ENCODE peak calls at places on chromosomes 5 and 9, in five cellular contexts. One of them, this sample, is unnamed. For H3K4me1, the result is how much of the 10 kb centered on the place peaks cover.

GRCh38 chr5:126540631-126541030 is 54.4 kb downstream of the ALDH7A1 start:
- DNase-seq in mammary epithelial cell: no peak
- DNase-seq in fibroblast of lung: no peak
- DNase-seq in CD4-positive, CD25-positive, alpha-beta regulatory T cell: no peak
- DNase-seq in CD8-positive, alpha-beta memory T cell: no peak
- DNase-seq in this sample: no peak

GRCh38 chr5:176739461-176740051 is 70.8 kb upstream of the UNC5A start:
- DNase-seq in mammary epithelial cell: no peak
- DNase-seq in fibroblast of lung: no peak
- DNase-seq in CD4-positive, CD25-positive, alpha-beta regulatory T cell: no peak
- DNase-seq in CD8-positive, alpha-beta memory T cell: peak
- DNase-seq in this sample: no peak

GRCh38 chr5:151082976-151083651 is 2.3 kb upstream of the TNIP1 start:
- DNase-seq in mammary epithelial cell: peak
- DNase-seq in fibroblast of lung: no peak
- DNase-seq in CD4-positive, CD25-positive, alpha-beta regulatory T cell: peak
- DNase-seq in CD8-positive, alpha-beta memory T cell: peak
- DNase-seq in this sample: peak

GRCh38 chr5:102450313-102450990 is 48.3 kb downstream of the SLCO6A1 start:
- DNase-seq in mammary epithelial cell: peak
- DNase-seq in fibroblast of lung: no peak
- DNase-seq in CD4-positive, CD25-positive, alpha-beta regulatory T cell: no peak
- DNase-seq in CD8-positive, alpha-beta memory T cell: no peak
- DNase-seq in this sample: no peak

GRCh38 chr5:56100429-56101176 is 105.8 kb upstream of the IL6ST start:
- DNase-seq in mammary epithelial cell: no peak
- DNase-seq in fibroblast of lung: no peak
- DNase-seq in CD4-positive, CD25-positive, alpha-beta regulatory T cell: peak
- DNase-seq in CD8-positive, alpha-beta memory T cell: no peak
- DNase-seq in this sample: peak

GRCh38 chr5:172504736-172505402 is 50.5 kb upstream of the SH3PXD2B start:
- DNase-seq in mammary epithelial cell: no peak
- DNase-seq in fibroblast of lung: peak
- DNase-seq in CD4-positive, CD25-positive, alpha-beta regulatory T cell: no peak
- DNase-seq in CD8-positive, alpha-beta memory T cell: no peak
- DNase-seq in this sample: no peak

GRCh38 chr5:124706729-124707361 is 39.6 kb downstream of the ZNF608 start:
- DNase-seq in mammary epithelial cell: no peak
- DNase-seq in fibroblast of lung: peak
- DNase-seq in CD4-positive, CD25-positive, alpha-beta regulatory T cell: no peak
- DNase-seq in CD8-positive, alpha-beta memory T cell: no peak
- DNase-seq in this sample: no peak

GRCh38 chr5:130402906-130403305 is 498.6 kb downstream of the CHSY3 start:
- DNase-seq in mammary epithelial cell: no peak
- DNase-seq in fibroblast of lung: no peak
- DNase-seq in CD4-positive, CD25-positive, alpha-beta regulatory T cell: no peak
- DNase-seq in CD8-positive, alpha-beta memory T cell: no peak
- DNase-seq in this sample: no peak

GRCh38 chr9:130981761-130982147 is 27.2 kb upstream of the LAMC3 start:
- DNase-seq in mammary epithelial cell: no peak
- DNase-seq in fibroblast of lung: no peak
- DNase-seq in CD4-positive, CD25-positive, alpha-beta regulatory T cell: no peak
- DNase-seq in CD8-positive, alpha-beta memory T cell: no peak
- DNase-seq in this sample: no peak

GRCh38 chr5:158390556-158390955 is 531.6 kb upstream of the CLINT1 start:
- DNase-seq in mammary epithelial cell: peak
- DNase-seq in fibroblast of lung: peak
- DNase-seq in CD4-positive, CD25-positive, alpha-beta regulatory T cell: no peak
- DNase-seq in CD8-positive, alpha-beta memory T cell: no peak
- DNase-seq in this sample: no peak

GRCh38 chr5:15601274-15601673 is 101.3 kb downstream of the FBXL7 start:
- DNase-seq in mammary epithelial cell: no peak
- DNase-seq in fibroblast of lung: peak
- DNase-seq in CD4-positive, CD25-positive, alpha-beta regulatory T cell: no peak
- DNase-seq in CD8-positive, alpha-beta memory T cell: no peak
- DNase-seq in this sample: no peak

GRCh38 chr5:120913396-120913795 is 449.3 kb downstream of the PRR16 start:
- DNase-seq in mammary epithelial cell: no peak
- DNase-seq in fibroblast of lung: no peak
- DNase-seq in CD4-positive, CD25-positive, alpha-beta regulatory T cell: no peak
- DNase-seq in CD8-positive, alpha-beta memory T cell: no peak
- DNase-seq in this sample: no peak

GRCh38 chr5:158286827-158287226 is 427.9 kb upstream of the CLINT1 start:
- DNase-seq in mammary epithelial cell: no peak
- DNase-seq in fibroblast of lung: no peak
- DNase-seq in CD4-positive, CD25-positive, alpha-beta regulatory T cell: no peak
- DNase-seq in CD8-positive, alpha-beta memory T cell: no peak
- DNase-seq in this sample: no peak

GRCh38 chr9:131595771-131596743 is 50.7 kb downstream of the PRRT1B start:
- DNase-seq in mammary epithelial cell: no peak
- DNase-seq in fibroblast of lung: no peak
- DNase-seq in CD4-positive, CD25-positive, alpha-beta regulatory T cell: no peak
- DNase-seq in CD8-positive, alpha-beta memory T cell: no peak
- DNase-seq in this sample: no peak

GRCh38 chr9:35729700-35730485 is 2.1 kb downstream of the TLN1 start:
- DNase-seq in mammary epithelial cell: peak
- DNase-seq in fibroblast of lung: peak
- DNase-seq in CD4-positive, CD25-positive, alpha-beta regulatory T cell: peak
- DNase-seq in CD8-positive, alpha-beta memory T cell: no peak
- DNase-seq in this sample: no peak

GRCh38 chr9:88551546-88552137 is 16.7 kb downstream of the NXNL2 start:
- DNase-seq in mammary epithelial cell: no peak
- DNase-seq in fibroblast of lung: no peak
- DNase-seq in CD4-positive, CD25-positive, alpha-beta regulatory T cell: no peak
- DNase-seq in CD8-positive, alpha-beta memory T cell: no peak
- DNase-seq in this sample: no peak

GRCh38 chr9:93151097-93151784 is 17.2 kb upstream of the NINJ1 start:
- DNase-seq in mammary epithelial cell: no peak
- DNase-seq in fibroblast of lung: no peak
- DNase-seq in CD4-positive, CD25-positive, alpha-beta regulatory T cell: no peak
- DNase-seq in CD8-positive, alpha-beta memory T cell: no peak
- DNase-seq in this sample: no peak

GRCh38 chr9:95127249-95128176 is 190.0 kb downstream of the FANCC start:
- DNase-seq in mammary epithelial cell: peak
- DNase-seq in fibroblast of lung: peak
- DNase-seq in CD4-positive, CD25-positive, alpha-beta regulatory T cell: peak
- DNase-seq in CD8-positive, alpha-beta memory T cell: peak
- DNase-seq in this sample: peak

GRCh38 chr9:90365646-90366045 is 277.0 kb downstream of the DIRAS2 start:
- DNase-seq in mammary epithelial cell: no peak
- DNase-seq in fibroblast of lung: peak
- DNase-seq in CD4-positive, CD25-positive, alpha-beta regulatory T cell: no peak
- DNase-seq in CD8-positive, alpha-beta memory T cell: no peak
- DNase-seq in this sample: no peak

GRCh38 chr5:77518304-77518703 is 26.2 kb upstream of the WDR41 start:
- DNase-seq in mammary epithelial cell: no peak
- DNase-seq in fibroblast of lung: peak
- DNase-seq in CD4-positive, CD25-positive, alpha-beta regulatory T cell: peak
- DNase-seq in CD8-positive, alpha-beta memory T cell: no peak
- DNase-seq in this sample: no peak

GRCh38 chr9:115715656-115716055 is 437.9 kb upstream of the PAPPA start:
- DNase-seq in mammary epithelial cell: no peak
- DNase-seq in fibroblast of lung: no peak
- DNase-seq in CD4-positive, CD25-positive, alpha-beta regulatory T cell: no peak
- DNase-seq in CD8-positive, alpha-beta memory T cell: no peak
- DNase-seq in this sample: no peak

GRCh38 chr9:126907058-126907457 is 7.5 kb upstream of the RALGPS1 start:
- DNase-seq in mammary epithelial cell: no peak
- DNase-seq in fibroblast of lung: no peak
- DNase-seq in CD4-positive, CD25-positive, alpha-beta regulatory T cell: no peak
- DNase-seq in CD8-positive, alpha-beta memory T cell: no peak
- DNase-seq in this sample: no peak

GRCh38 chr9:106868565-106868964 is 5.6 kb downstream of the ZNF462 start:
- DNase-seq in mammary epithelial cell: peak
- DNase-seq in fibroblast of lung: peak
- DNase-seq in CD4-positive, CD25-positive, alpha-beta regulatory T cell: no peak
- DNase-seq in CD8-positive, alpha-beta memory T cell: no peak
- DNase-seq in this sample: no peak

GRCh38 chr9:89619739-89620138 is 14.9 kb downstream of the GADD45G start:
- DNase-seq in mammary epithelial cell: no peak
- DNase-seq in fibroblast of lung: no peak
- DNase-seq in CD4-positive, CD25-positive, alpha-beta regulatory T cell: no peak
- DNase-seq in CD8-positive, alpha-beta memory T cell: no peak
- DNase-seq in this sample: no peak

GRCh38 chr9:98097836-98098235 is 21.2 kb downstream of the TRIM14 start:
- DNase-seq in mammary epithelial cell: peak
- DNase-seq in fibroblast of lung: no peak
- DNase-seq in CD4-positive, CD25-positive, alpha-beta regulatory T cell: peak
- DNase-seq in CD8-positive, alpha-beta memory T cell: no peak
- DNase-seq in this sample: no peak

GRCh38 chr9:136079211-136079915 is 15.7 kb downstream of the NACC2 start:
- DNase-seq in mammary epithelial cell: no peak
- DNase-seq in fibroblast of lung: peak
- DNase-seq in CD4-positive, CD25-positive, alpha-beta regulatory T cell: no peak
- DNase-seq in CD8-positive, alpha-beta memory T cell: peak
- DNase-seq in this sample: no peak

GRCh38 chr9:127828262-127829031 is 25.8 kb downstream of the FPGS start:
- DNase-seq in mammary epithelial cell: no peak
- DNase-seq in fibroblast of lung: peak
- DNase-seq in CD4-positive, CD25-positive, alpha-beta regulatory T cell: no peak
- DNase-seq in CD8-positive, alpha-beta memory T cell: no peak
- DNase-seq in this sample: no peak

GRCh38 chr5:122180863-122181519 is 51.6 kb downstream of the ZNF474 start:
- DNase-seq in mammary epithelial cell: peak
- DNase-seq in fibroblast of lung: peak
- DNase-seq in CD4-positive, CD25-positive, alpha-beta regulatory T cell: no peak
- DNase-seq in CD8-positive, alpha-beta memory T cell: no peak
- DNase-seq in this sample: no peak
- H3K4me3 ChIP-seq in mammary epithelial cell: no peak
- H3K4me3 ChIP-seq in fibroblast of lung: no peak
- H3K4me3 ChIP-seq in CD4-positive, CD25-positive, alpha-beta regulatory T cell: no peak
- H3K4me3 ChIP-seq in CD8-positive, alpha-beta memory T cell: no peak
- H3K4me3 ChIP-seq in this sample: no peak

GRCh38 chr5:73899916-73900315 is 273.9 kb downstream of the ARHGEF28 start:
- DNase-seq in mammary epithelial cell: no peak
- DNase-seq in fibroblast of lung: no peak
- DNase-seq in CD4-positive, CD25-positive, alpha-beta regulatory T cell: no peak
- DNase-seq in CD8-positive, alpha-beta memory T cell: no peak
- DNase-seq in this sample: no peak

GRCh38 chr5:73902327-73903051 is 276.5 kb downstream of the ARHGEF28 start:
- DNase-seq in mammary epithelial cell: peak
- DNase-seq in fibroblast of lung: peak
- DNase-seq in CD4-positive, CD25-positive, alpha-beta regulatory T cell: peak
- DNase-seq in CD8-positive, alpha-beta memory T cell: no peak
- DNase-seq in this sample: peak

GRCh38 chr5:73900566-73900965 is 274.6 kb downstream of the ARHGEF28 start:
- DNase-seq in mammary epithelial cell: no peak
- DNase-seq in fibroblast of lung: no peak
- DNase-seq in CD4-positive, CD25-positive, alpha-beta regulatory T cell: no peak
- DNase-seq in CD8-positive, alpha-beta memory T cell: no peak
- DNase-seq in this sample: no peak

GRCh38 chr5:73901455-73901854 is 275.5 kb downstream of the ARHGEF28 start:
- DNase-seq in mammary epithelial cell: no peak
- DNase-seq in fibroblast of lung: no peak
- DNase-seq in CD4-positive, CD25-positive, alpha-beta regulatory T cell: no peak
- DNase-seq in CD8-positive, alpha-beta memory T cell: no peak
- DNase-seq in this sample: no peak

DNA sequence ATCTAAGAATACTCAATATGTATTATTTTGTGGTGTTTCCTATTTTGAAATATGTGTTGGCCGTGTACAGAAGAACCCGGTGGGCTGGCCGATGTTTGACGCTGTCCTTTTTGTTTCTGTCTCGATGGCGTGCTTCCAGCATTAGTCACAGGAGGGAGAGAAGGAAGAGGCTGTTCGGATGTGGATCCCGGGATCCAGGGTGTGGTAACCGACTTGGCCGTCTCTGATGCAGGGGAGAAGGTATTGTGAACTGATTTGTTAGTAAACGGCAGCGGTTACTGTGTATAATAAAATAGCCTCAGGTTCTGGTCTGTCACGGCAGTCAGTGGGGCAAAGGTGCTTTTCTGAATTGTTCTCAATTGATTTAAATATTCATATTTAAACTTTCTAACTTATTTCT is 275.0 kb downstream of the ARHGEF28 start:
- DNase-seq in mammary epithelial cell: peak
- DNase-seq in fibroblast of lung: peak
- DNase-seq in CD4-positive, CD25-positive, alpha-beta regulatory T cell: no peak
- DNase-seq in CD8-positive, alpha-beta memory T cell: no peak
- DNase-seq in this sample: no peak
- H3K27ac ChIP-seq in mammary epithelial cell: peak
- H3K27ac ChIP-seq in fibroblast of lung: no peak
- H3K27ac ChIP-seq in CD4-positive, CD25-positive, alpha-beta regulatory T cell: no peak
- H3K27ac ChIP-seq in CD8-positive, alpha-beta memory T cell: no peak
- H3K27ac ChIP-seq in this sample: no peak

GRCh38 chr9:21833090-21833801 is 30.8 kb downstream of the MTAP start:
- DNase-seq in mammary epithelial cell: peak
- DNase-seq in fibroblast of lung: no peak
- DNase-seq in CD4-positive, CD25-positive, alpha-beta regulatory T cell: no peak
- DNase-seq in CD8-positive, alpha-beta memory T cell: no peak
- DNase-seq in this sample: no peak

GRCh38 chr9:21828853-21829405 is 26.5 kb downstream of the MTAP start:
- DNase-seq in mammary epithelial cell: peak
- DNase-seq in fibroblast of lung: no peak
- DNase-seq in CD4-positive, CD25-positive, alpha-beta regulatory T cell: no peak
- DNase-seq in CD8-positive, alpha-beta memory T cell: no peak
- DNase-seq in this sample: no peak

GRCh38 chr9:21830589-21830988 is 28.2 kb downstream of the MTAP start:
- DNase-seq in mammary epithelial cell: peak
- DNase-seq in fibroblast of lung: no peak
- DNase-seq in CD4-positive, CD25-positive, alpha-beta regulatory T cell: no peak
- DNase-seq in CD8-positive, alpha-beta memory T cell: no peak
- DNase-seq in this sample: no peak

GRCh38 chr9:21835111-21835510 is 32.7 kb downstream of the MTAP start:
- DNase-seq in mammary epithelial cell: no peak
- DNase-seq in fibroblast of lung: no peak
- DNase-seq in CD4-positive, CD25-positive, alpha-beta regulatory T cell: no peak
- DNase-seq in CD8-positive, alpha-beta memory T cell: no peak
- DNase-seq in this sample: no peak

DNA sequence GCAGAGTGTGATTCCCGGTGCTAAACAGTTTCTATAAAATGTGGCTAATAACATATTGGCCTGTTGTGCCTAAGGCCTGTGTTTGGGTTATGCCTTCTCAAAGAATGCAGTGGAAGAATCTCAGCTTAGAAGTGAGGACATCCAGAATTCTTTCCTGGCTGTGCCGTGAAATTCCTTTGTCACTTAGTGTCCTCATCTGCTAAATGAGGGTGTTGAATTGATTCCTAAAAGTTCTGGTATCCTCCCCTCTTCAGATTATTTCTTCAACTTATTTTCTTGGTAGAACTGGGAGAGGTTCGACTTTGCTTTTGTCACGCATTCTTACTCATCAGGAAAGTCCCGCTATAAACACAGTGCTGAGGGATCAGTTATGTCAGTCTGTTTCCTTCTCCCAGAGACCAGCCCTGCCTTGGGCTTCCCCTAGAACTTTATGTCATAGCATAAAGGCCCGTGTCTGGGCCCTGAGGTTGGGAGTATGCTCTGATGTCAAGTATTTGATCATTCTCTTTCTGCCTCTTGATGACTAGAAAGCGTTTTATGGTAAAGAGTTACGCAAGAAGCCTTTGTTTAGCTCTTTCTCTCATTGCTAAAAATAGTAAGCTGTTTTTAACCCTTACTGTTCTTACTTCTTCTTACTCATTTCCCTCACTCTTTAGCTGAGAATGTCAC is 29.5 kb downstream of the MTAP start:
- DNase-seq in mammary epithelial cell: peak
- DNase-seq in fibroblast of lung: peak
- DNase-seq in CD4-positive, CD25-positive, alpha-beta regulatory T cell: peak
- DNase-seq in CD8-positive, alpha-beta memory T cell: no peak
- DNase-seq in this sample: no peak
- H3K4me1 ChIP-seq in mammary epithelial cell: half or more
- H3K4me1 ChIP-seq in fibroblast of lung: under half
- H3K4me1 ChIP-seq in CD4-positive, CD25-positive, alpha-beta regulatory T cell: under half
- H3K4me1 ChIP-seq in CD8-positive, alpha-beta memory T cell: under half
- H3K4me1 ChIP-seq in this sample: under half

GRCh38 chr9:105329729-105330082 is 85.3 kb downstream of the SLC44A1 start:
- DNase-seq in mammary epithelial cell: no peak
- DNase-seq in fibroblast of lung: peak
- DNase-seq in CD4-positive, CD25-positive, alpha-beta regulatory T cell: no peak
- DNase-seq in CD8-positive, alpha-beta memory T cell: no peak
- DNase-seq in this sample: no peak
- H3K4me3 ChIP-seq in mammary epithelial cell: no peak
- H3K4me3 ChIP-seq in fibroblast of lung: no peak
- H3K4me3 ChIP-seq in CD4-positive, CD25-positive, alpha-beta regulatory T cell: no peak
- H3K4me3 ChIP-seq in CD8-positive, alpha-beta memory T cell: no peak
- H3K4me3 ChIP-seq in this sample: no peak